ENCODE peak calls at places on chromosomes 12 and 14, in ten cellular contexts. One of them, this sample, is unnamed.

GRCh38 chr14:48936352-48936751 is 649.8 kb downstream of the RPS29 start:
- DNase-seq in fibroblast of pulmonary artery: peak; percentile 32
- DNase-seq in lung: no peak
- DNase-seq in HFF-Myc: no peak
- DNase-seq in activated CD8-positive, alpha-beta T cell treated with anti-CD3 and anti-CD28 coated beads for 36 hours: no peak
- DNase-seq in activated B cell treated with CpG ODN at 0.5 μM for 24 hours: no peak
- DNase-seq in AG09319: peak; percentile 2
- DNase-seq in mammary epithelial cell: no peak
- DNase-seq in cardiac fibroblast: peak; percentile 9
- DNase-seq in AG10803: peak; percentile 51
- DNase-seq in this sample: no peak

GRCh38 chr12:46370380-46370734 is 2.2 kb downstream of the SLC38A2 start:
- DNase-seq in fibroblast of pulmonary artery: peak; percentile 38
- DNase-seq in HFF-Myc: no peak
- DNase-seq in AG09319: no peak
- DNase-seq in activated CD8-positive, alpha-beta T cell treated with anti-CD3 and anti-CD28 coated beads for 36 hours: no peak
- DNase-seq in lung: no peak
- DNase-seq in activated B cell treated with CpG ODN at 0.5 μM for 24 hours: no peak
- DNase-seq in cardiac fibroblast: peak; percentile 42
- DNase-seq in mammary epithelial cell: no peak
- DNase-seq in AG10803: no peak
- DNase-seq in this sample: no peak

GRCh38 chr12:6688543-6688999 is 604 bp downstream of the ZNF384 start:
- DNase-seq in activated B cell treated with CpG ODN at 0.5 μM for 24 hours: no peak
- DNase-seq in cardiac fibroblast: no peak
- DNase-seq in AG10803: peak; percentile 22
- DNase-seq in lung: no peak
- DNase-seq in AG09319: no peak
- DNase-seq in mammary epithelial cell: no peak
- DNase-seq in HFF-Myc: peak; percentile 53
- DNase-seq in activated CD8-positive, alpha-beta T cell treated with anti-CD3 and anti-CD28 coated beads for 36 hours: peak; percentile 67
- DNase-seq in fibroblast of pulmonary artery: no peak
- DNase-seq in this sample: no peak

GRCh38 chr14:38623661-38624060 is 367.8 kb upstream of the CLEC14A start:
- DNase-seq in fibroblast of pulmonary artery: no peak
- DNase-seq in cardiac fibroblast: no peak
- DNase-seq in AG10803: peak; percentile 59
- DNase-seq in mammary epithelial cell: no peak
- DNase-seq in HFF-Myc: no peak
- DNase-seq in activated B cell treated with CpG ODN at 0.5 μM for 24 hours: no peak
- DNase-seq in lung: no peak
- DNase-seq in activated CD8-positive, alpha-beta T cell treated with anti-CD3 and anti-CD28 coated beads for 36 hours: no peak
- DNase-seq in AG09319: no peak
- DNase-seq in this sample: no peak

GRCh38 chr14:76919811-76920571 is 93.8 kb downstream of the LRRC74A start:
- DNase-seq in activated B cell treated with CpG ODN at 0.5 μM for 24 hours: no peak
- DNase-seq in fibroblast of pulmonary artery: peak; percentile 96
- DNase-seq in lung: no peak
- DNase-seq in activated CD8-positive, alpha-beta T cell treated with anti-CD3 and anti-CD28 coated beads for 36 hours: peak; percentile 82
- DNase-seq in cardiac fibroblast: peak; percentile 75
- DNase-seq in AG09319: peak; percentile 65
- DNase-seq in mammary epithelial cell: peak; percentile 27
- DNase-seq in AG10803: peak; percentile 87
- DNase-seq in HFF-Myc: peak; percentile 85
- DNase-seq in this sample: no peak

GRCh38 chr12:95646781-95647184 is 95.5 kb upstream of the USP44 start:
- DNase-seq in AG09319: peak; percentile 38
- DNase-seq in cardiac fibroblast: peak; percentile 78
- DNase-seq in AG10803: peak; percentile 96
- DNase-seq in fibroblast of pulmonary artery: peak; percentile 71
- DNase-seq in mammary epithelial cell: no peak
- DNase-seq in activated CD8-positive, alpha-beta T cell treated with anti-CD3 and anti-CD28 coated beads for 36 hours: no peak
- DNase-seq in HFF-Myc: no peak
- DNase-seq in activated B cell treated with CpG ODN at 0.5 μM for 24 hours: no peak
- DNase-seq in lung: no peak
- DNase-seq in this sample: no peak

GRCh38 chr12:81222841-81223595 is 145.1 kb downstream of the ACSS3 start:
- DNase-seq in mammary epithelial cell: no peak
- DNase-seq in AG10803: peak; percentile 71
- DNase-seq in fibroblast of pulmonary artery: no peak
- DNase-seq in activated B cell treated with CpG ODN at 0.5 μM for 24 hours: no peak
- DNase-seq in cardiac fibroblast: no peak
- DNase-seq in activated CD8-positive, alpha-beta T cell treated with anti-CD3 and anti-CD28 coated beads for 36 hours: no peak
- DNase-seq in HFF-Myc: no peak
- DNase-seq in AG09319: no peak
- DNase-seq in lung: no peak
- DNase-seq in this sample: no peak

GRCh38 chr14:79298373-79298772 is 912.9 kb downstream of the DIO2 start:
- DNase-seq in cardiac fibroblast: no peak
- DNase-seq in activated B cell treated with CpG ODN at 0.5 μM for 24 hours: no peak
- DNase-seq in AG10803: no peak
- DNase-seq in HFF-Myc: no peak
- DNase-seq in mammary epithelial cell: no peak
- DNase-seq in fibroblast of pulmonary artery: no peak
- DNase-seq in AG09319: no peak
- DNase-seq in lung: no peak
- DNase-seq in activated CD8-positive, alpha-beta T cell treated with anti-CD3 and anti-CD28 coated beads for 36 hours: no peak
- DNase-seq in this sample: no peak

GRCh38 chr14:105013150-105013787 is 7.6 kb downstream of the CDCA4 start:
- DNase-seq in mammary epithelial cell: no peak
- DNase-seq in HFF-Myc: no peak
- DNase-seq in activated CD8-positive, alpha-beta T cell treated with anti-CD3 and anti-CD28 coated beads for 36 hours: no peak
- DNase-seq in activated B cell treated with CpG ODN at 0.5 μM for 24 hours: no peak
- DNase-seq in fibroblast of pulmonary artery: no peak
- DNase-seq in lung: no peak
- DNase-seq in AG09319: no peak
- DNase-seq in AG10803: peak; percentile 40
- DNase-seq in cardiac fibroblast: no peak
- DNase-seq in this sample: no peak

GRCh38 chr12:71268598-71268997 is 110.8 kb upstream of the TSPAN8 start:
- DNase-seq in AG09319: no peak
- DNase-seq in HFF-Myc: no peak
- DNase-seq in fibroblast of pulmonary artery: no peak
- DNase-seq in AG10803: no peak
- DNase-seq in mammary epithelial cell: no peak
- DNase-seq in activated CD8-positive, alpha-beta T cell treated with anti-CD3 and anti-CD28 coated beads for 36 hours: no peak
- DNase-seq in cardiac fibroblast: no peak
- DNase-seq in lung: no peak
- DNase-seq in activated B cell treated with CpG ODN at 0.5 μM for 24 hours: no peak
- DNase-seq in this sample: no peak

GRCh38 chr12:65651060-65651459 is 173.2 kb upstream of the HMGA2 start:
- DNase-seq in cardiac fibroblast: no peak
- DNase-seq in fibroblast of pulmonary artery: no peak
- DNase-seq in HFF-Myc: no peak
- DNase-seq in activated CD8-positive, alpha-beta T cell treated with anti-CD3 and anti-CD28 coated beads for 36 hours: no peak
- DNase-seq in mammary epithelial cell: no peak
- DNase-seq in activated B cell treated with CpG ODN at 0.5 μM for 24 hours: no peak
- DNase-seq in AG10803: no peak
- DNase-seq in lung: no peak
- DNase-seq in AG09319: no peak
- DNase-seq in this sample: no peak

GRCh38 chr12:116454950-116455447 is 104.2 kb upstream of the MAP1LC3B2 start:
- DNase-seq in fibroblast of pulmonary artery: peak; percentile 91
- DNase-seq in lung: no peak
- DNase-seq in AG09319: no peak
- DNase-seq in HFF-Myc: peak; percentile 72
- DNase-seq in activated B cell treated with CpG ODN at 0.5 μM for 24 hours: no peak
- DNase-seq in cardiac fibroblast: peak; percentile 97
- DNase-seq in activated CD8-positive, alpha-beta T cell treated with anti-CD3 and anti-CD28 coated beads for 36 hours: no peak
- DNase-seq in mammary epithelial cell: peak; percentile 97
- DNase-seq in AG10803: peak; percentile 94
- DNase-seq in this sample: peak; percentile 96

GRCh38 chr12:9651265-9651729 is 18.2 kb upstream of the CLEC2D start:
- DNase-seq in fibroblast of pulmonary artery: peak; percentile 66
- DNase-seq in activated B cell treated with CpG ODN at 0.5 μM for 24 hours: no peak
- DNase-seq in AG10803: peak; percentile 85
- DNase-seq in mammary epithelial cell: peak; percentile 66
- DNase-seq in activated CD8-positive, alpha-beta T cell treated with anti-CD3 and anti-CD28 coated beads for 36 hours: peak; percentile 89
- DNase-seq in AG09319: no peak
- DNase-seq in HFF-Myc: no peak
- DNase-seq in cardiac fibroblast: peak; percentile 81
- DNase-seq in lung: no peak
- DNase-seq in this sample: no peak

GRCh38 chr12:95548539-95549391 is 2.5 kb downstream of the USP44 start:
- DNase-seq in lung: peak; percentile 59
- DNase-seq in cardiac fibroblast: no peak
- DNase-seq in activated B cell treated with CpG ODN at 0.5 μM for 24 hours: peak; percentile 64
- DNase-seq in HFF-Myc: no peak
- DNase-seq in activated CD8-positive, alpha-beta T cell treated with anti-CD3 and anti-CD28 coated beads for 36 hours: peak; percentile 71
- DNase-seq in AG09319: no peak
- DNase-seq in AG10803: no peak
- DNase-seq in fibroblast of pulmonary artery: no peak
- DNase-seq in mammary epithelial cell: no peak
- DNase-seq in this sample: no peak

GRCh38 chr12:113463746-113464743 is 7.6 kb downstream of the LHX5 start:
- DNase-seq in activated B cell treated with CpG ODN at 0.5 μM for 24 hours: no peak
- DNase-seq in activated CD8-positive, alpha-beta T cell treated with anti-CD3 and anti-CD28 coated beads for 36 hours: no peak
- DNase-seq in cardiac fibroblast: peak; percentile 34
- DNase-seq in fibroblast of pulmonary artery: no peak
- DNase-seq in mammary epithelial cell: no peak
- DNase-seq in AG09319: no peak
- DNase-seq in AG10803: no peak
- DNase-seq in lung: no peak
- DNase-seq in HFF-Myc: no peak
- DNase-seq in this sample: no peak

GRCh38 chr14:97692084-97692483 is 894.9 kb downstream of the VRK1 start:
- DNase-seq in fibroblast of pulmonary artery: no peak
- DNase-seq in cardiac fibroblast: no peak
- DNase-seq in activated CD8-positive, alpha-beta T cell treated with anti-CD3 and anti-CD28 coated beads for 36 hours: no peak
- DNase-seq in activated B cell treated with CpG ODN at 0.5 μM for 24 hours: no peak
- DNase-seq in lung: no peak
- DNase-seq in AG09319: no peak
- DNase-seq in AG10803: no peak
- DNase-seq in mammary epithelial cell: no peak
- DNase-seq in HFF-Myc: no peak
- DNase-seq in this sample: no peak

GRCh38 chr12:19338405-19338804 is 100.9 kb upstream of the AEBP2 start:
- DNase-seq in lung: no peak
- DNase-seq in fibroblast of pulmonary artery: peak; percentile 3
- DNase-seq in mammary epithelial cell: peak; percentile 6
- DNase-seq in HFF-Myc: no peak
- DNase-seq in activated B cell treated with CpG ODN at 0.5 μM for 24 hours: no peak
- DNase-seq in AG10803: no peak
- DNase-seq in AG09319: no peak
- DNase-seq in cardiac fibroblast: peak; percentile 9
- DNase-seq in activated CD8-positive, alpha-beta T cell treated with anti-CD3 and anti-CD28 coated beads for 36 hours: no peak
- DNase-seq in this sample: no peak

GRCh38 chr14:95095991-95096390 is 61.3 kb downstream of the DICER1 start:
- DNase-seq in lung: no peak
- DNase-seq in cardiac fibroblast: no peak
- DNase-seq in activated CD8-positive, alpha-beta T cell treated with anti-CD3 and anti-CD28 coated beads for 36 hours: no peak
- DNase-seq in HFF-Myc: no peak
- DNase-seq in mammary epithelial cell: no peak
- DNase-seq in fibroblast of pulmonary artery: no peak
- DNase-seq in AG09319: no peak
- DNase-seq in AG10803: no peak
- DNase-seq in activated B cell treated with CpG ODN at 0.5 μM for 24 hours: no peak
- DNase-seq in this sample: no peak

GRCh38 chr14:95097385-95097784 is 59.9 kb downstream of the DICER1 start:
- DNase-seq in mammary epithelial cell: no peak
- DNase-seq in AG10803: peak; percentile 81
- DNase-seq in activated CD8-positive, alpha-beta T cell treated with anti-CD3 and anti-CD28 coated beads for 36 hours: no peak
- DNase-seq in activated B cell treated with CpG ODN at 0.5 μM for 24 hours: no peak
- DNase-seq in fibroblast of pulmonary artery: peak; percentile 42
- DNase-seq in AG09319: no peak
- DNase-seq in cardiac fibroblast: peak; percentile 38
- DNase-seq in lung: no peak
- DNase-seq in HFF-Myc: no peak
- DNase-seq in this sample: no peak

GRCh38 chr14:95096476-95096875 is 60.9 kb downstream of the DICER1 start:
- DNase-seq in mammary epithelial cell: no peak
- DNase-seq in AG09319: no peak
- DNase-seq in lung: no peak
- DNase-seq in AG10803: no peak
- DNase-seq in activated B cell treated with CpG ODN at 0.5 μM for 24 hours: no peak
- DNase-seq in activated CD8-positive, alpha-beta T cell treated with anti-CD3 and anti-CD28 coated beads for 36 hours: no peak
- DNase-seq in HFF-Myc: no peak
- DNase-seq in cardiac fibroblast: no peak
- DNase-seq in fibroblast of pulmonary artery: no peak
- DNase-seq in this sample: no peak

GRCh38 chr14:95101736-95102677 is 55.3 kb downstream of the DICER1 start:
- DNase-seq in AG10803: no peak
- DNase-seq in activated CD8-positive, alpha-beta T cell treated with anti-CD3 and anti-CD28 coated beads for 36 hours: no peak
- DNase-seq in HFF-Myc: no peak
- DNase-seq in fibroblast of pulmonary artery: no peak
- DNase-seq in cardiac fibroblast: no peak
- DNase-seq in lung: no peak
- DNase-seq in activated B cell treated with CpG ODN at 0.5 μM for 24 hours: no peak
- DNase-seq in mammary epithelial cell: no peak
- DNase-seq in AG09319: no peak
- DNase-seq in this sample: no peak

GRCh38 chr14:95098984-95099599 is 58.2 kb downstream of the DICER1 start:
- DNase-seq in cardiac fibroblast: peak; percentile 85
- DNase-seq in AG10803: peak; percentile 81
- DNase-seq in mammary epithelial cell: peak; percentile 49
- DNase-seq in activated B cell treated with CpG ODN at 0.5 μM for 24 hours: no peak
- DNase-seq in fibroblast of pulmonary artery: peak; percentile 75
- DNase-seq in activated CD8-positive, alpha-beta T cell treated with anti-CD3 and anti-CD28 coated beads for 36 hours: peak; percentile 53
- DNase-seq in HFF-Myc: peak; percentile 45
- DNase-seq in lung: peak; percentile 47
- DNase-seq in AG09319: peak; percentile 41
- DNase-seq in this sample: peak; percentile 40
- TF ChIP-seq CTCF in cardiac fibroblast: peak; percentile 80
- TF ChIP-seq CTCF in AG10803: peak; percentile 92
- TF ChIP-seq CTCF in mammary epithelial cell: peak; percentile 70
- TF ChIP-seq CTCF in activated B cell treated with CpG ODN at 0.5 μM for 24 hours: no peak
- TF ChIP-seq CTCF in fibroblast of pulmonary artery: peak; percentile 76
- TF ChIP-seq CTCF in activated CD8-positive, alpha-beta T cell treated with anti-CD3 and anti-CD28 coated beads for 36 hours: peak; percentile 69
- TF ChIP-seq CTCF in HFF-Myc: peak; percentile 72
- TF ChIP-seq CTCF in lung: no peak
- TF ChIP-seq CTCF in AG09319: peak; percentile 84
- TF ChIP-seq CTCF in this sample: peak; percentile 79

GRCh38 chr12:47779301-47779942 is 6.4 kb downstream of the SLC48A1 start:
- DNase-seq in fibroblast of pulmonary artery: peak; percentile 90
- DNase-seq in HFF-Myc: peak; percentile 70
- DNase-seq in activated B cell treated with CpG ODN at 0.5 μM for 24 hours: peak; percentile 90
- DNase-seq in AG09319: peak; percentile 61
- DNase-seq in mammary epithelial cell: peak; percentile 70
- DNase-seq in lung: peak; percentile 92
- DNase-seq in activated CD8-positive, alpha-beta T cell treated with anti-CD3 and anti-CD28 coated beads for 36 hours: peak; percentile 96
- DNase-seq in AG10803: peak; percentile 81
- DNase-seq in cardiac fibroblast: peak; percentile 90
- DNase-seq in this sample: peak; percentile 61
- TF ChIP-seq CTCF in fibroblast of pulmonary artery: peak; percentile 96
- TF ChIP-seq CTCF in HFF-Myc: peak; percentile 98
- TF ChIP-seq CTCF in activated B cell treated with CpG ODN at 0.5 μM for 24 hours: no peak
- TF ChIP-seq CTCF in AG09319: peak; percentile 95
- TF ChIP-seq CTCF in mammary epithelial cell: peak; percentile 88
- TF ChIP-seq CTCF in lung: peak; percentile 93
- TF ChIP-seq CTCF in activated CD8-positive, alpha-beta T cell treated with anti-CD3 and anti-CD28 coated beads for 36 hours: peak; percentile 89
- TF ChIP-seq CTCF in AG10803: peak; percentile 97
- TF ChIP-seq CTCF in cardiac fibroblast: peak; percentile 95
- TF ChIP-seq CTCF in this sample: peak; percentile 97

GRCh38 chr14:52551696-52552062 is 626 bp downstream of the TXNDC16 start:
- DNase-seq in activated B cell treated with CpG ODN at 0.5 μM for 24 hours: no peak
- DNase-seq in mammary epithelial cell: peak; percentile 40
- DNase-seq in AG10803: peak; percentile 22
- DNase-seq in HFF-Myc: peak; percentile 6
- DNase-seq in fibroblast of pulmonary artery: peak; percentile 44
- DNase-seq in AG09319: no peak
- DNase-seq in activated CD8-positive, alpha-beta T cell treated with anti-CD3 and anti-CD28 coated beads for 36 hours: peak; percentile 16
- DNase-seq in cardiac fibroblast: peak; percentile 41
- DNase-seq in lung: no peak
- DNase-seq in this sample: no peak
- TF ChIP-seq CTCF in activated B cell treated with CpG ODN at 0.5 μM for 24 hours: no peak
- TF ChIP-seq CTCF in mammary epithelial cell: peak; percentile 26
- TF ChIP-seq CTCF in AG10803: peak; percentile 38
- TF ChIP-seq CTCF in HFF-Myc: peak; percentile 37
- TF ChIP-seq CTCF in fibroblast of pulmonary artery: peak; percentile 34
- TF ChIP-seq CTCF in AG09319: peak; percentile 35
- TF ChIP-seq CTCF in activated CD8-positive, alpha-beta T cell treated with anti-CD3 and anti-CD28 coated beads for 36 hours: no peak
- TF ChIP-seq CTCF in cardiac fibroblast: peak; percentile 43
- TF ChIP-seq CTCF in lung: no peak
- TF ChIP-seq CTCF in this sample: peak; percentile 26

GRCh38 chr12:102740157-102741032 is 176.6 kb downstream of the PAH start:
- DNase-seq in activated B cell treated with CpG ODN at 0.5 μM for 24 hours: no peak
- DNase-seq in mammary epithelial cell: peak; percentile 1
- DNase-seq in lung: no peak
- DNase-seq in activated CD8-positive, alpha-beta T cell treated with anti-CD3 and anti-CD28 coated beads for 36 hours: no peak
- DNase-seq in AG10803: peak; percentile 61
- DNase-seq in cardiac fibroblast: peak; percentile 39
- DNase-seq in AG09319: peak; percentile 44
- DNase-seq in HFF-Myc: peak; percentile 14
- DNase-seq in fibroblast of pulmonary artery: peak; percentile 35
- DNase-seq in this sample: peak; percentile 13
- TF ChIP-seq CTCF in activated B cell treated with CpG ODN at 0.5 μM for 24 hours: no peak
- TF ChIP-seq CTCF in mammary epithelial cell: no peak
- TF ChIP-seq CTCF in lung: no peak
- TF ChIP-seq CTCF in activated CD8-positive, alpha-beta T cell treated with anti-CD3 and anti-CD28 coated beads for 36 hours: peak; percentile 25
- TF ChIP-seq CTCF in AG10803: peak; percentile 58
- TF ChIP-seq CTCF in cardiac fibroblast: no peak
- TF ChIP-seq CTCF in AG09319: peak; percentile 28
- TF ChIP-seq CTCF in HFF-Myc: no peak
- TF ChIP-seq CTCF in fibroblast of pulmonary artery: peak; percentile 9
- TF ChIP-seq CTCF in this sample: peak; percentile 37